ENCODE peak calls at places on chromosome 19, in eight cellular contexts. K, F, Q, R, V, O, Z and W are unnamed samples.

GRCh38 chr19:4083677-4084546 is 17.2 kb upstream of the ZBTB7A start:
- DNase-seq in Z (no peak), R (no peak), K (no peak), O (no peak), Q (no peak), F (no peak), V (no peak), W (no peak)

GRCh38 chr19:8393192-8393870 is 3.2 kb downstream of the RAB11B start:
- DNase-seq in O (no peak), Q (no peak), F (no peak), R (no peak), Z (no peak), V (no peak), K (no peak), W (no peak)

GRCh38 chr19:29084266-29084665 is 128.7 kb downstream of the UQCRFS1 start:
- DNase-seq in F (no peak), Z (no peak), R (no peak), K (no peak), V (no peak), O (peak; percentile 19), Q (no peak), W (peak; percentile 26)

GRCh38 chr19:3108775-3109174 is 14.6 kb downstream of the GNA11 start:
- DNase-seq in V (peak; percentile 21), O (peak; percentile 56), R (peak; percentile 58), Q (peak; percentile 60), F (no peak), Z (peak; percentile 48), K (peak; percentile 80), W (peak; percentile 67)

GRCh38 chr19:42207767-42208259 is 9.7 kb downstream of the DEDD2 start:
- DNase-seq in R (peak; percentile 90), O (no peak), K (no peak), Z (peak; percentile 74), V (peak; percentile 50), Q (no peak), F (no peak), W (no peak)

GRCh38 chr19:13817018-13817614 is 21.9 kb downstream of the ZSWIM4 start:
- DNase-seq in K (no peak), V (no peak), Z (peak; percentile 41), F (no peak), O (no peak), R (no peak), Q (no peak), W (no peak)

GRCh38 chr19:53881482-53882390 is at the start of gene PRKCG:
- DNase-seq in K (peak; percentile 63), O (peak; percentile 68), Z (no peak), V (no peak), R (no peak), Q (no peak), F (no peak), W (no peak)

GRCh38 chr19:5514001-5514400 is 53.8 kb downstream of the TINCR start:
- DNase-seq in F (no peak), Z (no peak), R (no peak), K (no peak), Q (no peak), V (no peak), O (no peak), W (no peak)

GRCh38 chr19:49338691-49339363 is 3.6 kb downstream of the CD37 start:
- DNase-seq in K (peak; percentile 41), Z (peak; percentile 53), R (peak; percentile 55), V (no peak), F (no peak), O (peak; percentile 88), Q (no peak), W (peak; percentile 55)

GRCh38 chr19:40241809-40242384 is 15.4 kb upstream of the CCNP start:
- DNase-seq in K (no peak), Z (no peak), O (no peak), F (no peak), R (no peak), V (no peak), Q (no peak), W (no peak)

GRCh38 chr19:47210689-47211316 is 20.2 kb downstream of the BBC3 start:
- DNase-seq in R (peak; percentile 74), Q (no peak), K (peak; percentile 80), F (no peak), Z (peak; percentile 71), O (peak; percentile 69), V (peak; percentile 67), W (peak; percentile 73)

GRCh38 chr19:756232-756631 is 5.3 kb downstream of the MISP start:
- DNase-seq in R (peak; percentile 66), O (no peak), V (no peak), F (no peak), Q (no peak), K (peak; percentile 84), Z (peak; percentile 55), W (peak; percentile 37)

GRCh38 chr19:9070066-9070465 is 16.8 kb upstream of the OR1M1 start:
- DNase-seq in F (no peak), V (no peak), O (no peak), K (no peak), R (no peak), Z (no peak), Q (no peak), W (no peak)

GRCh38 chr19:29476528-29476927 is 49.3 kb upstream of the VSTM2B start:
- DNase-seq in Z (no peak), Q (no peak), V (no peak), K (no peak), R (no peak), F (no peak), O (no peak), W (no peak)